ENCODE peak calls at places on chromosomes 5 and 9, in five cellular contexts. C, B, Z, U and K are unnamed samples.

GRCh38 chr9:100394032-100394695 is 32.8 kb upstream of the MSANTD3 start:
- DNase-seq in C (no peak), B (no peak), Z (no peak), U (no peak), K (no peak)

GRCh38 chr9:136578915-136579637 is 33.2 kb upstream of the NOTCH1 start:
- DNase-seq in C (no peak), B (no peak), Z (no peak), U (no peak), K (no peak)

GRCh38 chr5:154757647-154758406 is 2.6 kb downstream of the LARP1 start:
- DNase-seq in C (peak), B (no peak), Z (no peak), U (peak), K (no peak)

GRCh38 chr5:43769576-43770352 is 166.8 kb downstream of the NNT start:
- DNase-seq in C (no peak), B (no peak), Z (no peak), U (no peak), K (no peak)

GRCh38 chr5:17374157-17374556 is 123.9 kb upstream of the TAF11L2 start:
- DNase-seq in C (no peak), B (no peak), Z (no peak), U (no peak), K (no peak)

GRCh38 chr5:65873181-65873580 is 53.2 kb upstream of the ERBIN start:
- DNase-seq in C (no peak), B (no peak), Z (no peak), U (no peak), K (no peak)

GRCh38 chr9:99416007-99416406 is 193.9 kb downstream of the SEC61B start:
- DNase-seq in C (no peak), B (no peak), Z (no peak), U (no peak), K (no peak)

GRCh38 chr9:94096819-94097577 is 12.7 kb downstream of the PTPDC1 start:
- DNase-seq in C (no peak), B (no peak), Z (no peak), U (no peak), K (no peak)

GRCh38 chr5:139707445-139708003 is 59.4 kb downstream of the CXXC5 start:
- DNase-seq in C (no peak), B (no peak), Z (no peak), U (no peak), K (no peak)

GRCh38 chr5:38467353-38468040 is 88.9 kb downstream of the LIFR start:
- DNase-seq in C (no peak), B (no peak), Z (no peak), U (peak), K (no peak)

GRCh38 chr5:66415208-66415607 is 181.0 kb upstream of the MAST4 start:
- DNase-seq in C (no peak), B (no peak), Z (no peak), U (no peak), K (no peak)

GRCh38 chr9:35700031-35700430 is 10.3 kb upstream of the TPM2 start:
- DNase-seq in C (no peak), B (no peak), Z (no peak), U (peak), K (no peak)

GRCh38 chr5:131196331-131196730 is 25.6 kb downstream of the LYRM7 start:
- DNase-seq in C (no peak), B (no peak), Z (no peak), U (no peak), K (no peak)

GRCh38 chr5:137148128-137148527 is 351.0 kb downstream of the SPOCK1 start:
- DNase-seq in C (no peak), B (no peak), Z (no peak), U (no peak), K (no peak)

GRCh38 chr9:125650271-125650737 is 56.7 kb downstream of the MAPKAP1 start:
- DNase-seq in C (no peak), B (no peak), Z (no peak), U (no peak), K (peak)

GRCh38 chr5:137995077-137995746 is 37.7 kb downstream of the FAM13B start:
- DNase-seq in C (no peak), B (no peak), Z (no peak), U (no peak), K (no peak)

GRCh38 chr5:61450880-61451279 is 118.8 kb downstream of the ZSWIM6 start:
- DNase-seq in C (no peak), B (no peak), Z (peak), U (peak), K (no peak)

GRCh38 chr5:35061216-35061615 is 13.5 kb upstream of the AGXT2 start:
- DNase-seq in C (no peak), B (no peak), Z (no peak), U (no peak), K (no peak)

GRCh38 chr5:5351288-5352089 is 71.0 kb upstream of the ICE1 start:
- DNase-seq in C (no peak), B (no peak), Z (no peak), U (no peak), K (no peak)

GRCh38 chr5:15500326-15500958 is 462 bp downstream of the FBXL7 start:
- DNase-seq in C (no peak), B (peak), Z (no peak), U (peak), K (no peak)

GRCh38 chr5:90408571-90409317 is 812 bp downstream of the CETN3 start:
- DNase-seq in C (no peak), B (peak), Z (no peak), U (peak), K (no peak)

GRCh38 chr9:1460143-1460769 is 410.1 kb downstream of the DMRT2 start:
- DNase-seq in C (no peak), B (no peak), Z (no peak), U (no peak), K (peak)

GRCh38 chr5:72611111-72611724 is 104.0 kb upstream of the ZNF366 start:
- DNase-seq in C (peak), B (peak), Z (peak), U (peak), K (peak)

GRCh38 chr5:143717400-143717799 is 94.6 kb upstream of the HMHB1 start:
- DNase-seq in C (no peak), B (no peak), Z (no peak), U (no peak), K (no peak)

GRCh38 chr9:115733736-115734135 is 419.9 kb upstream of the PAPPA start:
- DNase-seq in C (no peak), B (no peak), Z (no peak), U (no peak), K (no peak)